ENCODE peak calls at places on chromosomes 13 and 19, in four cellular contexts. Y is stimulated activated CD4-positive, alpha-beta T cell treated with anti-CD3 and anti-CD28 coated beads, Interleukin-1b, Interleukin-23, amount 100 ng/mL, for 1 hour; T is H54; G is NCI-H2029. R is an unnamed sample.

GRCh38 chr13:39900106-39900750 is 244.8 kb downstream of the COG6 start:
- DNase-seq in Y (no peak), T (no peak), G (peak), R (no peak)

GRCh38 chr13:36919833-36920611 is at the start of gene SMAD9:
- DNase-seq in Y (no peak), T (peak), G (peak), R (peak)

GRCh38 chr19:16588089-16588823 is 16.0 kb upstream of the SLC35E1 start:
- DNase-seq in Y (no peak), T (no peak), G (peak), R (no peak)

GRCh38 chr19:16330368-16330801 is 5.8 kb downstream of the KLF2 start:
- DNase-seq in Y (peak), T (peak), G (no peak), R (peak)

GRCh38 chr13:29901714-29902631 is 51.6 kb upstream of the UBL3 start:
- DNase-seq in Y (no peak), T (no peak), G (peak), R (peak)

GRCh38 chr13:23615677-23616076 is 45.5 kb downstream of the TNFRSF19 start:
- DNase-seq in Y (no peak), T (no peak), G (no peak), R (no peak)

GRCh38 chr13:28140433-28141125 is 2.2 kb downstream of the PAN3 start:
- DNase-seq in Y (no peak), T (no peak), G (no peak), R (no peak)

GRCh38 chr13:73059460-73060250 is 850 bp downstream of the KLF5 start:
- DNase-seq in Y (peak), T (peak), G (peak), R (peak)

GRCh38 chr13:112894673-112895481 is 74.1 kb upstream of the MCF2L start:
- DNase-seq in Y (no peak), T (no peak), G (no peak), R (no peak)

GRCh38 chr13:93624371-93624777 is 397.8 kb downstream of the GPC6 start:
- DNase-seq in Y (no peak), T (no peak), G (no peak), R (no peak)

GRCh38 chr13:73842621-73843020 is 291.6 kb downstream of the KLF12 start:
- DNase-seq in Y (no peak), T (no peak), G (no peak), R (no peak)